ENCODE peak calls at places on chromosomes 3 and 15, in six cellular contexts. O is ovary, L is kidney, D is adrenal gland, M is DND-41, Q is upper lobe of left lung. C is an unnamed sample.

GRCh38 chr15:78768096-78768495 is 43.2 kb downstream of the ADAMTS7 start:
- DNase-seq in O (no peak), L (peak; percentile 43), D (peak; percentile 10), M (no peak), Q (no peak), C (no peak)

GRCh38 chr3:126438186-126438585 is 37.5 kb downstream of the ZXDC start:
- DNase-seq in O (no peak), L (peak; percentile 41), D (peak; percentile 32), M (no peak), Q (no peak), C (no peak)

GRCh38 chr3:81242871-81243270 is 518.6 kb downstream of the GBE1 start:
- DNase-seq in O (no peak), L (no peak), D (no peak), M (no peak), Q (no peak), C (no peak)

GRCh38 chr3:27195059-27195458 is 174.1 kb downstream of the NEK10 start:
- DNase-seq in O (no peak), L (no peak), D (no peak), M (no peak), Q (no peak), C (no peak)

GRCh38 chr3:50173685-50174516 is 17.5 kb upstream of the GNAT1 start:
- DNase-seq in O (no peak), L (peak; percentile 69), D (no peak), M (no peak), Q (no peak), C (no peak)

GRCh38 chr3:150299221-150299620 is 108.9 kb upstream of the TSC22D2 start:
- DNase-seq in O (no peak), L (no peak), D (no peak), M (no peak), Q (no peak), C (no peak)

GRCh38 chr3:119588112-119588511 is 8.8 kb downstream of the ADPRH start:
- DNase-seq in O (no peak), L (no peak), D (peak; percentile 50), M (no peak), Q (peak; percentile 65), C (no peak)

GRCh38 chr3:115336836-115337235 is 189.7 kb upstream of the ZBTB20 start:
- DNase-seq in O (no peak), L (no peak), D (no peak), M (no peak), Q (no peak), C (no peak)

GRCh38 chr3:30426319-30426993 is 179.9 kb upstream of the TGFBR2 start:
- DNase-seq in O (peak; percentile 57), L (peak; percentile 84), D (peak; percentile 43), M (no peak), Q (no peak), C (no peak)

GRCh38 chr3:50303038-50303815 is at the start of gene HYAL1:
- DNase-seq in O (peak; percentile 63), L (peak; percentile 95), D (peak; percentile 88), M (no peak), Q (peak; percentile 91), C (no peak)

GRCh38 chr3:188272481-188273372 is 118.8 kb downstream of the LPP start:
- DNase-seq in O (no peak), L (no peak), D (no peak), M (no peak), Q (no peak), C (no peak)

GRCh38 chr15:87631775-87632174 is 624.8 kb downstream of the NTRK3 start:
- DNase-seq in O (no peak), L (no peak), D (no peak), M (no peak), Q (no peak), C (no peak)

GRCh38 chr3:12400795-12401194 is 83.5 kb upstream of the TSEN2 start:
- DNase-seq in O (no peak), L (no peak), D (no peak), M (no peak), Q (no peak), C (peak; percentile 5)

GRCh38 chr3:65595222-65595996 is 443.3 kb downstream of the MAGI1 start:
- DNase-seq in O (no peak), L (no peak), D (no peak), M (no peak), Q (no peak), C (no peak)

GRCh38 chr3:169337541-169337940 is 326.0 kb downstream of the MECOM start:
- DNase-seq in O (no peak), L (no peak), D (no peak), M (no peak), Q (no peak), C (no peak)

GRCh38 chr3:39933986-39934693 is 124.7 kb downstream of the MYRIP start:
- DNase-seq in O (no peak), L (no peak), D (no peak), M (no peak), Q (no peak), C (no peak)

GRCh38 chr3:58668247-58668646 is 1.7 kb upstream of the FAM3D start:
- DNase-seq in O (no peak), L (no peak), D (no peak), M (no peak), Q (no peak), C (no peak)

GRCh38 chr3:157123621-157124020 is 36.3 kb downstream of the CCNL1 start:
- DNase-seq in O (no peak), L (no peak), D (no peak), M (no peak), Q (no peak), C (no peak)

GRCh38 chr15:82846621-82847020 is 37.2 kb downstream of the WHAMM start:
- DNase-seq in O (no peak), L (no peak), D (no peak), M (no peak), Q (no peak), C (no peak)

GRCh38 chr3:141312359-141313090 is 55.8 kb upstream of the ZBTB38 start:
- DNase-seq in O (no peak), L (no peak), D (no peak), M (peak; percentile 38), Q (no peak), C (no peak)

GRCh38 chr3:132981746-132982145 is 56.4 kb upstream of the TMEM108 start:
- DNase-seq in O (no peak), L (no peak), D (no peak), M (no peak), Q (no peak), C (no peak)

GRCh38 chr3:67640023-67640660 is 14.3 kb downstream of the SUCLG2 start:
- DNase-seq in O (no peak), L (no peak), D (no peak), M (no peak), Q (no peak), C (no peak)

GRCh38 chr3:100316656-100317069 is 17.9 kb upstream of the NIT2 start:
- DNase-seq in O (peak; percentile 22), L (no peak), D (peak; percentile 44), M (peak; percentile 40), Q (no peak), C (no peak)

DNA sequence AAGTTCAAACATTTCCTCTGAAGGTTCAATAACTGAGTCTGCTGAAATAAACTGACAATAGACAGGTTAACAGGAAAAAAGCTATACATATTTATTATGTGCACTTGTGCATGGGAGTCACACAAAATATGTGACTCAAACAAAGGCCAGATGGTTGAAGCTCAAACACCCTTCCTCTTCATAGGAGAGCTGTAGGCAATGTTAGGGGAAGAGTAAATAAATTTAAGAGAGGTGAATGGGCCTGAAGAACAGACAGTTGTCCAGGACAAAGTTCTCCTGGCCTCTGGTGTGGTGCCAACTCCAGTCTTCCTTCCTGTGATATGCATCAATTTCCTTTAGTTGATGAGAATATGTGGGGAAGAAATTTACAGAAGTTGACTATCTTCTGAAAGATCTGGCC is 96.2 kb upstream of the IGSF10 start:
- DNase-seq in O (no peak), L (no peak), D (no peak), M (no peak), Q (no peak), C (no peak)
- H3K4me3 ChIP-seq in O (no peak overlapping the region), L (no peak overlapping the region), D (no peak overlapping the region), M (no peak overlapping the region), Q (no peak overlapping the region), C (no peak overlapping the region)

GRCh38 chr3:122921791-122922651 is 105.5 kb downstream of the SEMA5B start:
- DNase-seq in O (no peak), L (peak; percentile 61), D (no peak), M (no peak), Q (peak; percentile 20), C (no peak)
- TF ChIP-seq CTCF in O (no peak), L (no peak), D (peak; percentile 2), M (no peak), Q (no peak), C (no peak)

GRCh38 chr3:194687638-194688206 is 2.0 kb downstream of the FAM43A start:
- DNase-seq in O (peak; percentile 25), L (peak; percentile 93), D (peak; percentile 75), M (no peak), Q (peak; percentile 88), C (no peak)

GRCh38 chr3:194689493-194689901 is 3.8 kb downstream of the FAM43A start:
- DNase-seq in O (peak; percentile 14), L (no peak), D (peak; percentile 25), M (peak; percentile 18), Q (no peak), C (no peak)

GRCh38 chr3:194690501-194691372 is 5.1 kb downstream of the FAM43A start:
- DNase-seq in O (no peak), L (no peak), D (no peak), M (no peak), Q (no peak), C (no peak)

GRCh38 chr3:194688207-194688711 is 2.6 kb downstream of the FAM43A start:
- DNase-seq in O (peak; percentile 12), L (peak; percentile 83), D (no peak), M (no peak), Q (peak; percentile 47), C (no peak)

DNA sequence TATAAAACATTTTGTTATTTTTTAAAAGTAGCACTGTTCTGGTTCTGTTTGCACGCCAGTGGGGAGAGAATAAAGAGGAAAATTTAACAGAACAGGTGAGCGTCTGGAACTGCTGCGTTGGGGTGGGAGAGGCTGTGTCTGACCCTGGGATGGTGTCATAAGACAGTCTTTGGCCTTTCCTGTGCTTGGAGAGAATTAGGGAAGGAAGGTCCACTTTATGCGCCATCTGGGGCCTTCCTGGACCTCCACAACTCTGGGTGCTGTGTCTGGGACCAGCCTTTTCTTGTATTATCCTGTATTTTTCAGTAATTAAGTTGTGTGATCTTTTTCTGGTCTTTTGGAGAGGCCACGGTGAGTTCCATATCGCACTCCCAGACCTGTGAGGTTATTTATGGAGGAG is 3.3 kb downstream of the FAM43A start:
- DNase-seq in O (no peak), L (no peak), D (no peak), M (no peak), Q (no peak), C (no peak)
- H3K4me3 ChIP-seq in O (no peak overlapping the region), L (peak overlapping the region; percentile 64), D (peak overlapping the region; percentile 62), M (no peak overlapping the region), Q (peak overlapping the region; percentile 14), C (peak overlapping the region; percentile 33)

GRCh38 chr15:60962087-60962486 is 267.0 kb downstream of the RORA start:
- DNase-seq in O (no peak), L (no peak), D (no peak), M (no peak), Q (no peak), C (no peak)

GRCh38 chr15:60966316-60966715 is 262.8 kb downstream of the RORA start:
- DNase-seq in O (no peak), L (no peak), D (no peak), M (no peak), Q (no peak), C (no peak)

GRCh38 chr15:60966746-60967145 is 262.4 kb downstream of the RORA start:
- DNase-seq in O (no peak), L (no peak), D (no peak), M (no peak), Q (no peak), C (no peak)

GRCh38 chr15:60963557-60963956 is 265.5 kb downstream of the RORA start:
- DNase-seq in O (no peak), L (no peak), D (no peak), M (no peak), Q (no peak), C (no peak)

GRCh38 chr15:60964527-60964926 is 264.6 kb downstream of the RORA start:
- DNase-seq in O (no peak), L (no peak), D (no peak), M (no peak), Q (no peak), C (no peak)
- TF ChIP-seq CTCF in O (no peak), L (peak; percentile 5), D (no peak), M (no peak), Q (no peak), C (peak; percentile 9)

C was measured in GM12864.